ENCODE peak calls at places on chromosomes 4 and X, in seven cellular contexts. Z is IMR-90, W is SJSA1, S is vagina, H is adrenal gland, U is SK-N-SH, I is stomach. J is an unnamed sample.

GRCh38 chr4:146439999-146440398 is 81.7 kb downstream of the SLC10A7 start:
- DNase-seq in Z (no peak), W (no peak), S (no peak), H (no peak), U (no peak), I (no peak), J (no peak)

GRCh38 chrX:69262036-69262905 is 97.0 kb upstream of the PJA1 start:
- DNase-seq in Z (peak; percentile 10), W (no peak), S (no peak), H (no peak), U (no peak), I (no peak), J (peak; percentile 23)

GRCh38 chrX:119990409-119990994 is 47.0 kb upstream of the NKAP start:
- DNase-seq in Z (no peak), W (no peak), S (no peak), H (no peak), U (no peak), I (no peak), J (no peak)

GRCh38 chr4:104531390-104531789 is 36.7 kb upstream of the CXXC4 start:
- DNase-seq in Z (no peak), W (no peak), S (no peak), H (no peak), U (no peak), I (no peak), J (peak; percentile 12)

GRCh38 chr4:16027626-16028025 is 56.2 kb downstream of the PROM1 start:
- DNase-seq in Z (peak; percentile 7), W (no peak), S (no peak), H (no peak), U (no peak), I (no peak), J (no peak)

GRCh38 chrX:40808203-40808602 is 72.9 kb upstream of the MED14 start:
- DNase-seq in Z (no peak), W (no peak), S (no peak), H (no peak), U (no peak), I (no peak), J (no peak)

GRCh38 chrX:7801706-7802105 is 41.3 kb upstream of the VCX start:
- DNase-seq in Z (no peak), W (no peak), S (no peak), H (no peak), U (no peak), I (no peak), J (no peak)

GRCh38 chrX:108516184-108516583 is 76.5 kb downstream of the COL4A5 start:
- DNase-seq in Z (peak; percentile 44), W (no peak), S (no peak), H (no peak), U (no peak), I (no peak), J (peak; percentile 46)

GRCh38 chrX:8783100-8784098 is 17.8 kb downstream of the FAM9A start:
- DNase-seq in Z (peak; percentile 4), W (no peak), S (no peak), H (peak; percentile 13), U (peak; percentile 41), I (no peak), J (no peak)

GRCh38 chr4:145217339-145217738 is 37.0 kb upstream of the OTUD4 start:
- DNase-seq in Z (no peak), W (no peak), S (no peak), H (no peak), U (no peak), I (no peak), J (no peak)

GRCh38 chr4:69718376-69719293 is 41.8 kb downstream of the SULT1B1 start:
- DNase-seq in Z (peak; percentile 19), W (no peak), S (no peak), H (no peak), U (no peak), I (no peak), J (peak; percentile 8)

GRCh38 chrX:130984782-130985181 is 73.4 kb upstream of the ARHGAP36 start:
- DNase-seq in Z (no peak), W (no peak), S (no peak), H (no peak), U (no peak), I (no peak), J (no peak)

GRCh38 chr4:142549248-142549647 is 296.9 kb downstream of the INPP4B start:
- DNase-seq in Z (no peak), W (no peak), S (no peak), H (no peak), U (no peak), I (no peak), J (no peak)
- H3K27ac ChIP-seq in Z (no peak overlapping the region), W (no peak overlapping the region), S (no peak overlapping the region), H (no peak overlapping the region), U (no peak overlapping the region), I (peak overlapping the region; percentile 49), J (peak overlapping the region; percentile 88)

GRCh38 chrX:55206152-55206941 is 13.8 kb upstream of the PAGE5 start:
- DNase-seq in Z (no peak), W (no peak), S (no peak), H (no peak), U (no peak), I (no peak), J (no peak)
- H3K9me3 ChIP-seq in Z (no peaks in the 10 kb centered on the region), W (no peaks in the 10 kb centered on the region), S (no peaks in the 10 kb centered on the region), H (no peaks in the 10 kb centered on the region), U (no peaks in the 10 kb centered on the region), I (no peaks in the 10 kb centered on the region), J (peaks cover 5% of the 10 kb centered on the region)

DNA sequence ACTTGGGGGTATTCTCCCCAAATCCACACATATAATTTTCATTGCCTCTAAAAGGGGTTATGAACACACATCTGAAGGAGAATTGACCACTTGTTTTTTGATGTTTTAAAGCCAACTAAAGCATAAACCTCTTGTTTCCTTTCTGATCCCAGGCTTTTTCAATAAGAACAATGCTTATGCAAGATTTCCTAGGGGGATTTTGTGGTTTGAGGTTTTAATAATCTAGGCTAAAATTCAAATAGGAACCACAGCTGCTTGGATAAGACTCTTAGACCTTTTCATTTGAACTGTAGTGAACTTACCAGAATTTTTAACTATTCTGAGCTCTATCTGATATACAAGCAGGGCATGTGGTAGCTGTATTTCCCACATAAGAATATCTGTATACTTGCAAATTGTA is 651.1 kb downstream of the ANKRD50 start:
- DNase-seq in Z (peak; percentile 44), W (no peak), S (no peak), H (no peak), U (no peak), I (no peak), J (peak; percentile 51)
- H3K27ac ChIP-seq in Z (no peak overlapping the region), W (peak overlapping the region; percentile 45), S (peak overlapping the region; percentile 30), H (no peak overlapping the region), U (peak overlapping the region; percentile 92), I (peak overlapping the region; percentile 62), J (no peak overlapping the region)

DNA sequence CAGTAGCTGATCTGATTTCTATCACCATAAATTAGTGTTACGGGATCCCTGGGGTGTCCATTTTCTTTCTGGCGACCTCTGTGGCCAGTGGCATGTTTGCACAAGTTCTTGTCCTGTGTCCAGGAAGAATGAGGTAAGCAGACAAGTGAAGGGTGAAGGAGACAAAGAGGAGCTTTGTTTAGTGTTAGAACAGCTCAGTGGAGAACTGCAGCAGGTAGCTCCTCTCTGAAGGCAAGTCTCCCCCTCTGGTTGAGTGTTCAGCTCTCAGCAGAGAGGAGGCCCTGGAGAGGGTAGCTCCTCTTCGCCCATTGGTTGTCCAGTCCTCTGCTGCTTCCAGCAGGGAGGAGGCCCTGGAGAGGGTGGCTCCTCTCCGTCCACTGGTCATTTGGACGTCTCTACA is 47.2 kb downstream of the DMP1 start:
- DNase-seq in Z (no peak), W (no peak), S (no peak), H (no peak), U (no peak), I (no peak), J (no peak)
- H3K9me3 ChIP-seq in Z (no peaks in the 10 kb centered on the region), W (no peaks in the 10 kb centered on the region), S (peaks cover 5% of the 10 kb centered on the region), H (no peaks in the 10 kb centered on the region), U (no peaks in the 10 kb centered on the region), I (peaks cover 25% of the 10 kb centered on the region), J (peaks cover 2% of the 10 kb centered on the region)

GRCh38 chr4:140047781-140048180 is 106.2 kb downstream of the MAML3 start:
- DNase-seq in Z (no peak), W (no peak), S (no peak), H (no peak), U (no peak), I (no peak), J (no peak)

GRCh38 chr4:140049024-140049923 is 104.7 kb downstream of the MAML3 start:
- DNase-seq in Z (peak; percentile 57), W (no peak), S (no peak), H (peak; percentile 60), U (peak; percentile 62), I (peak; percentile 49), J (peak; percentile 44)

GRCh38 chr4:140048419-140049022 is 105.5 kb downstream of the MAML3 start:
- DNase-seq in Z (no peak), W (no peak), S (no peak), H (no peak), U (no peak), I (no peak), J (no peak)

GRCh38 chr4:140052050-140052449 is 101.9 kb downstream of the MAML3 start:
- DNase-seq in Z (peak; percentile 51), W (no peak), S (no peak), H (peak; percentile 60), U (no peak), I (peak; percentile 60), J (peak; percentile 46)

DNA sequence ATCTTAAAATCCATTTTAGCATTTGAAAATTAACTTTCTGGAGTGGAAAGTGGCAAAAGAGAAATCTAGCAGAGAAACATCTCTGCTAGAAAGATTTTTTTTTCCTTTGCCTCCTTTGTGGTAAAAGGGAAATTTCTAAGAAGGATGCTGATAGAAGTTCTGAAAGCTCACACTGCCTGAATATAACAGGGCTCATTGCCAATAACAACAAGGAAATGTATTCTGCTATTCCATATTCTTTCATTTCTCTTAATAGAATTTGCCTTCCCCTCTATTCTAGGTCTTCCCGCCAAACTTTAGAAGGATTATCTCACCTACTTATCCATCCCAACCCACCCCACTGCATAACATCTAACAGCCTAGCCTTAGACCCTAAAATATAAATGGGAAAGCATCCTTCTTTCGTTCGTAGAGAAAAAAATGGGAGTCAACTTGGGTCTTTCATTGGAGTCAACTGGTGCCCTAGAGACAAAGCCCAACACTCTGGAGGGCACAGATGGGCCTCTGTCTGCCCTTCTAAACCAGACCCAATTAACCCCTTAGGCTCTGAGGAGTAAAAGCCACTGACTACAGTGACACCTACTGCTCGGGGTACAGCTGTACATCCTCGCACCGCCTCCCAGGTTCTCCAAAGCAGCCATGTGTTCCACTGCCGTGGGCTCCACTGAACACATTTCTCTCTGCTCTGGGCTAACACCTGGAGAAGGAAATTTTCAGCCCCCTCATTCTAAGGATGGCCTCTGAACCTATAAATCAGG is 103.9 kb downstream of the MAML3 start:
- DNase-seq in Z (peak; percentile 48), W (no peak), S (no peak), H (no peak), U (peak; percentile 61), I (no peak), J (no peak)
- H3K27ac ChIP-seq in Z (no peak overlapping the region), W (no peak overlapping the region), S (peak overlapping the region; percentile 67), H (no peak overlapping the region), U (peak overlapping the region; percentile 100), I (peak overlapping the region; percentile 66), J (no peak overlapping the region)

GRCh38 chr4:143203577-143203976 is 18.9 kb downstream of the USP38 start:
- DNase-seq in Z (no peak), W (no peak), S (no peak), H (no peak), U (no peak), I (no peak), J (no peak)
- H3K9me3 ChIP-seq in Z (no peaks in the 10 kb centered on the region), W (no peaks in the 10 kb centered on the region), S (no peaks in the 10 kb centered on the region), H (no peaks in the 10 kb centered on the region), U (no peaks in the 10 kb centered on the region), I (no peaks in the 10 kb centered on the region), J (no peaks in the 10 kb centered on the region)

J was measured in mesenchymal stem cell.